ENCODE peak calls at places on chromosomes 6 and 20, in nine cellular contexts. Y is effector memory CD4-positive, alpha-beta T cell; H is adipocyte; Q is esophagus muscularis mucosa; A is cardiac fibroblast; Z is mucosa of descending colon; O is GM12864; D is lung; K is neural progenitor cell. T is an unnamed sample.

GRCh38 chr6:46932941-46933340 is 11.2 kb upstream of the ADGRF5 start:
- DNase-seq in Y (no peak), O (no peak), Q (no peak), A (peak), K (no peak), H (no peak), Z (no peak), D (no peak), T (no peak)

GRCh38 chr6:35014341-35014740 is 125.3 kb downstream of the ANKS1A start:
- DNase-seq in Y (no peak), H (no peak), Z (no peak), A (no peak), Q (no peak), O (no peak), K (no peak), D (no peak), T (no peak)

GRCh38 chr6:104959453-104959858 is 2.5 kb downstream of the LIN28B start:
- DNase-seq in K (no peak), H (no peak), D (no peak), A (no peak), O (no peak), Z (no peak), Q (no peak), Y (no peak), T (no peak)

GRCh38 chr6:39079726-39080125 is 31.1 kb downstream of the GLP1R start:
- DNase-seq in D (no peak), Y (no peak), O (no peak), A (no peak), Z (no peak), H (no peak), K (no peak), Q (no peak), T (no peak)

GRCh38 chr6:169162968-169163903 is 90.4 kb downstream of the THBS2 start:
- DNase-seq in H (peak), K (no peak), D (peak), Y (no peak), O (no peak), Q (no peak), Z (no peak), A (peak), T (peak)

GRCh38 chr20:63082308-63082938 is 75.7 kb upstream of the BHLHE23 start:
- DNase-seq in H (peak), K (peak), Z (peak), Q (no peak), A (peak), Y (no peak), O (no peak), D (no peak), T (no peak)

GRCh38 chr6:34602318-34603111 is 46.4 kb upstream of the SPDEF start:
- DNase-seq in Z (no peak), O (no peak), Y (no peak), A (no peak), D (no peak), K (no peak), H (no peak), Q (no peak), T (no peak)

GRCh38 chr20:38229376-38230252 is 30.9 kb downstream of the KIAA1755 start:
- DNase-seq in H (peak), Z (no peak), D (no peak), O (no peak), A (peak), Y (no peak), Q (no peak), K (peak), T (no peak)

GRCh38 chr6:28462401-28462800 is 19.1 kb upstream of the ZSCAN23 start:
- DNase-seq in K (no peak), O (no peak), Y (no peak), Q (no peak), D (no peak), H (no peak), Z (no peak), A (no peak), T (no peak)

GRCh38 chr6:2949536-2950083 is 21.8 kb downstream of the SERPINB6 start:
- DNase-seq in Q (no peak), O (no peak), D (peak), K (no peak), Y (no peak), Z (no peak), H (no peak), A (no peak), T (no peak)

GRCh38 chr6:2950713-2951112 is 20.7 kb downstream of the SERPINB6 start:
- DNase-seq in Y (no peak), K (no peak), Z (no peak), D (no peak), A (no peak), O (no peak), Q (no peak), H (no peak), T (no peak)

GRCh38 chr6:2951723-2952122 is 19.6 kb downstream of the SERPINB6 start:
- DNase-seq in O (no peak), Q (no peak), D (no peak), A (no peak), K (no peak), Z (no peak), Y (no peak), H (no peak), T (no peak)

GRCh38 chr6:2953098-2953497 is 18.3 kb downstream of the SERPINB6 start:
- DNase-seq in Z (no peak), A (no peak), K (no peak), H (no peak), Y (no peak), Q (no peak), O (no peak), D (no peak), T (no peak)

DNA sequence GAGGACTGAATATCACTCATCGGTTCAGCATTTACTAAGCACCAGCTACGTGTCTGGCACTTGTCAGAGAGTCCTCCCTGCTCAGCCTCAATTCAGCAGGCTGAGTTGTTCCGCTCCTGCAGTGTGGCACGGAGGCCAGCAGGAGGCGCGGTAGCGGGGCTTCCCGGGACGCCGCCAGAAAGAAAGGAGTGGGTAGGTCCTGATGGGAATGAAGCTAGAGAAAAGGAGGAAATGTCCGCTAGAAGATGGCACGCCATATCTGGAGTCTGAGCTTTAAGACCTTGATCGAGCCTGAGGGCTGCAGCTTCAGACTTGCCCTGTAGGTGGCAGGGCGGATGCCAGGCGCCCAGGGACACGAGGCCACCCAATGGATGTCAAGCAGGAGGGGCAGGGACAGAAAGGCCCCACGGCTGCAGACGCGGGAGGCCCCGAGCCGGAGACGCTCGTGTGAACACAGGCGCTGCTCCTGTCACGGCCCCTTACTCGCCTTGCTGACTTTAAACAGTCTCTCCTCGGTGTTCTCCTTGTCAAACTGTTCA is 18.7 kb downstream of the SERPINB6 start:
- DNase-seq in O (no peak), Y (peak), A (peak), Q (peak), Z (peak), H (peak), D (peak), K (peak), T (peak)
- H3K4me3 ChIP-seq in O (no peak), Y (no peak), A (no peak), Q (peak), Z (no peak), H (peak), D (no peak), K (no peak), T (no peak)

DNA sequence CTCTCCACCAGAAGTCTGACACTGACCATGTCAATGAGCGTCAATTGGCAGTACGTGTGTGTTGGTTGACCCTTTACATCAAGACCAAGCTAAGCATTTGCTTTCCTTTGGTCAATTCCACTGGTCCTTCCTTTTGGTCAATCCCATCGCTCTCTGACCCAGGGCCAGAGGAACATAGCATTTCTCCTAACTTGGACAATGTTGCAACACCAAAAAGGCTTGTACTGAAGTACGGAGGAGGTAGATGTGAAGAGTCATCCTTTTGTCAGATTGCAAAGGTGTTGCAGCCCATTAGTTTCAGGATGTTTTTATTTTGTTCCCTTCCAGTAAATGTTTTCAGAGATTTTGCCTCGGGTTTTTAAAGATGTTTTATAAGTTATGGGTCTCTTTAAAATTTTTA is 24.6 kb downstream of the EDN1 start:
- DNase-seq in H (no peak), A (no peak), Z (no peak), O (no peak), K (no peak), D (no peak), Q (peak), Y (no peak), T (no peak)
- H3K4me3 ChIP-seq in H (no peak), A (no peak), Z (no peak), O (no peak), K (no peak), D (no peak), Q (no peak), Y (no peak), T (no peak)

GRCh38 chr6:53796791-53797190 is 2.0 kb downstream of the LRRC1 start:
- DNase-seq in Z (no peak), A (no peak), Y (no peak), Q (no peak), K (no peak), H (peak), O (no peak), D (no peak), T (no peak)
- H3K4me3 ChIP-seq in Z (no peak), A (no peak), Y (no peak), Q (peak), K (peak), H (peak), O (no peak), D (no peak), T (no peak)

GRCh38 chr6:164412566-164412965 is 896.8 kb downstream of the C6orf118 start:
- DNase-seq in K (no peak), Q (no peak), Y (no peak), Z (no peak), D (no peak), O (no peak), A (no peak), H (no peak), T (no peak)

GRCh38 chr6:164417537-164417936 is 891.9 kb downstream of the C6orf118 start:
- DNase-seq in Q (no peak), A (no peak), D (no peak), K (peak), Y (no peak), O (no peak), H (no peak), Z (no peak), T (no peak)

GRCh38 chr6:164414695-164415094 is 894.7 kb downstream of the C6orf118 start:
- DNase-seq in O (no peak), H (no peak), A (no peak), D (no peak), K (no peak), Z (no peak), Q (no peak), Y (no peak), T (no peak)

GRCh38 chr6:164419099-164419498 is 890.3 kb downstream of the C6orf118 start:
- DNase-seq in Q (no peak), H (no peak), Z (no peak), O (no peak), Y (no peak), K (no peak), D (no peak), A (no peak), T (no peak)

GRCh38 chr6:164415832-164416563 is 893.4 kb downstream of the C6orf118 start:
- DNase-seq in O (no peak), H (no peak), Y (no peak), Z (no peak), D (no peak), A (no peak), Q (no peak), K (peak), T (no peak)
- H3K4me3 ChIP-seq in O (no peak), H (peak), Y (no peak), Z (no peak), D (no peak), A (peak), Q (peak), K (no peak), T (no peak)

DNA sequence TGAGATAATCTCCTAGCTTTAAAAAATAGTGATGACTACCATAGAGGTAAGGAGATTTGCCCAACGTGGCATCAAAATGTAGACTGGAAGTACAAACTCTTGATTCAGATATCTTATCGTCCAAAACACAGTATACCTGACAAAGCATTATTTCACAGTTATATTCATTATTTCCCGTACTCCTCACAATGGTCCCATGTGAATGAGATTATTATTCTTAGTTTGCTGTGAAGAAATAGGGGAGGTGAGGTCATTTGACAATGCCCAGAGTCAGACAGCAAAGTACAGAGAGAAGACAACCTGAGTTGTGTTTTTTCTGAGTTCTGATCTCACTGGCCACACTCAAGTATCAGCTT is 1.2 kb upstream of the TFB1M start:
- DNase-seq in Y (no peak), Z (no peak), Q (no peak), D (no peak), A (peak), K (no peak), O (no peak), H (peak), T (peak)
- H3K4me3 ChIP-seq in Y (peak), Z (no peak), Q (peak), D (no peak), A (peak), K (peak), O (peak), H (peak), T (peak)

DNA sequence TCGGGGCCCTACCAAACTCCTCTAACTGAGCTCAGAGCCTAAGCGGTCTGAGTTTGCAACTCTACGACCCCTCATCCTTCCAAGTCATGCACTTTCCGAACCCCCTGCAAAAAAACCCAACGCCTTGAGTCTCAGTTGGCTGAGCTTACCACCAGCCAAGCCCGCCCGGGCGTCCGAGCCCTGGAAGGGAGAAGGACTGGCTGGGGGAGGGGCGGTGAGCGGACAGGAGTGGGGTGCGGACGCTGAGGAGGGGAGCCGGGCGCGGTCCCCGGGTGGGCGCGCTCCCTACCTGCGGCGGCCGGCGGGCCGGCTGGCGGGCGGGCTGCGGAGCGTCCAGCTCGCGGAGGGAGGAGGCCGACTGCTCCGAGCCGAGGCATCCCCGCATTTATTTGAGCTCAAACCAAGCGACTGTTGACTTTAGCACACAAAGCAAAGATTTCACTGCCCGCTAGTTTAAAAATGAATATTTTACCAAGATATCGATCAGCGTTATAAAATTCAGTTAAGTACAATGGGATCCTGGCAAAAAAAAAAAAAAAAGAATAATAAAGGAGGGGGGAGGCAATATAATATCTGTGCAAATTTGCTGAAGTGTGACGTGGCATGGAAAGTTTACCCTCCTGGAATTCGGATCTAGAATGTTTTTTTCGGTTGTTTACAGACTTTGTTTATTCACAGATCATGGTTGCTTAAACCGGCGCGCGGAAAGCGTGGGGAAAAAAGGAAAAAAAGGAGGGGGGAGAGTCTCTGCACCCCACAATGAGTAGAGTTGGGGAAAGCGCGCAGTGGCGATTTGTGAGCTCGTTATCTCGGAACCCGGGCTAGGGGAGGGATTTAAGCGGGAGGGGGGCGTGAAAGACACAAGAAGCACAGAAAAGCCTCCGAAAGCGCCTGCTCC is 5.9 kb downstream of the FOXA2 start:
- DNase-seq in A (no peak), D (peak), Y (no peak), H (no peak), O (no peak), Z (peak), Q (no peak), K (peak), T (no peak)
- H3K4me3 ChIP-seq in A (no peak), D (no peak), Y (no peak), H (no peak), O (no peak), Z (no peak), Q (peak), K (peak), T (no peak)

DNA sequence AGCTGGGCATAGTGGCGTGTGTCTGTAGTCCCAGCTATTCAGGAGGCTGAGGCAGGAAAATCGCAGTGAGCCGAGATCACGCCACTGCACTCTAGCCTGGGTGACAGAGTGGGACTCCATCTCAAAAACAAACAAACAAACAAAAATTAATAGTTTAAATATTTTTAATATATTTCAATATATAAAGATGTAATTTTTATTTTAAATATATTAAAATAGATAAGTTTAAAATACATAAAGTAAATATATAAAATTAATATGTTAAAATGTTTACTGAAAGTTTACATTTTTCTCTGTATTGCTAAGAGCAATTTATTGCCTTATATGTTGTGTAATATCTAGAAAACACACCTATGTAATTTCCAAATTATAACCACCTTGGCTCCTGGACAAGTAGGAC is 44.7 kb upstream of the ESR1 start:
- DNase-seq in Y (no peak), H (no peak), A (no peak), Q (no peak), Z (no peak), O (no peak), K (no peak), D (no peak), T (no peak)
- H3K4me3 ChIP-seq in Y (no peak), H (peak), A (peak), Q (no peak), Z (no peak), O (no peak), K (no peak), D (no peak), T (no peak)

GRCh38 chr6:43645613-43645964 is 753 bp downstream of the RSPH9 start:
- DNase-seq in H (no peak), K (no peak), Q (no peak), D (no peak), Z (no peak), Y (no peak), O (no peak), A (no peak), T (no peak)
- H3K4me3 ChIP-seq in H (peak), K (peak), Q (peak), D (no peak), Z (no peak), Y (peak), O (peak), A (peak), T (peak)

DNA sequence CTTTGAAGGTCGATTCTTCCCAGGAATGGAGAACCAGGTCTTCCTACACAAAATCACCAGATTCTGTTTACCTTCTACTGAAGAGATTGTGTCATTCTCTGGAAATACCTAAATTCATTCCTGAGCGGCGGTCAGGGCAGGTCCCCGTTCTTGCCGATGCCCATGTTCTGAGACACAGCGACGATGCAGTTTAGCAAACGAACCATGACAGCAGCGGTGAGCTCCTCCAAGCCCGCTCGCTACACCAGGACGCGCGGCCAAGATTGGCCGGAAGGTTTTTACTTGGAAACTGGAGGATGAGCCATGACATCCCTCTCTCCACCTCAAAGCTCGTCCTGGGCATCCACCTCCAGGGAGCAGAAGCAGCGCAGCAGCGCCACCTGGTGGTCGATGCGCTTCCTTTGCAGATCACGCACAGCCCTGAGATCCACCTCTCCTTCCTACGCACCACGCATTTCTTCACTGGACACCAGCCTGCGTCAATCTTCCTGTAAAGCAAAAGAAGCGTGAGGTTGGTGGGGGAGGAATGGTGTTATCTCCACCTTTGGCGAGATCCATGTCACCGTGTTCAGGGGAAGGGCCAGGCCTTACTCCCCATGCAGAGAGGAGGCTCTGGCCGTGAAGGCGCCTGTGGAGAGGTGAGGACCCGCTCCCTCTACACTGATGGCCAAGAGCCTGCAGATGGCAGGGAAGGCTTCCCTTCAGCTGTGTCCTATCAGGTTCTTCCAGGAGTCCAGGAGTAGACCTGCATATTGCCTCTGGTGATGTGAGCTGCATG is 9.9 kb upstream of the HLA-B start:
- DNase-seq in Y (peak), Q (peak), D (peak), O (peak), Z (peak), A (peak), H (peak), K (peak), T (peak)
- H3K4me3 ChIP-seq in Y (peak), Q (peak), D (no peak), O (peak), Z (no peak), A (peak), H (peak), K (peak), T (no peak)